ENCODE peak calls at places on chromosomes 7 and 10, in five cellular contexts. L is SK-N-SH, J is suprapubic skin, D is stomach, B is tibial nerve. V is an unnamed sample.

GRCh38 chr10:18094793-18095192 is 45.4 kb upstream of the CACNB2 start:
- DNase-seq in L (no peak), D (no peak), B (no peak), J (no peak), V (no peak)

GRCh38 chr7:22601812-22602568 is 102.0 kb upstream of the STEAP1B start:
- DNase-seq in J (no peak), B (no peak), D (no peak), L (no peak), V (no peak)

GRCh38 chr10:97048649-97049427 is 136.9 kb downstream of the SLIT1 start:
- DNase-seq in D (no peak), B (no peak), J (no peak), L (no peak), V (no peak)

GRCh38 chr7:25260862-25261454 is 32.7 kb upstream of the NPVF start:
- DNase-seq in J (no peak), B (no peak), D (no peak), L (no peak), V (no peak)

GRCh38 chr10:27568196-27569175 is 64.4 kb downstream of the RAB18 start:
- DNase-seq in J (no peak), D (no peak), L (no peak), B (no peak), V (no peak)

GRCh38 chr10:128500642-128501041 is 374.4 kb upstream of the MKI67 start:
- DNase-seq in D (no peak), B (no peak), L (no peak), J (no peak), V (no peak)

GRCh38 chr7:143436539-143436938 is 6.7 kb upstream of the TAS2R60 start:
- DNase-seq in B (no peak), J (no peak), L (no peak), D (no peak), V (no peak)

GRCh38 chr10:63720072-63720537 is 198.9 kb downstream of the REEP3 start:
- DNase-seq in D (peak), L (peak), B (no peak), J (no peak), V (no peak)

GRCh38 chr7:79182283-79182682 is 271.2 kb downstream of the MAGI2 start:
- DNase-seq in J (no peak), D (no peak), L (no peak), B (no peak), V (no peak)

GRCh38 chr10:103507235-103508191 is 14.0 kb downstream of the NEURL1 start:
- DNase-seq in J (peak), B (no peak), L (peak), D (no peak), V (no peak)

GRCh38 chr10:124621637-124622036 is 122.5 kb downstream of the FAM53B start:
- DNase-seq in B (no peak), J (no peak), D (no peak), L (no peak), V (no peak)

GRCh38 chr7:156650042-156650441 is 9.5 kb downstream of the RNF32 start:
- DNase-seq in J (no peak), L (peak), D (peak), B (no peak), V (no peak)

GRCh38 chr7:111708072-111708471 is 145.8 kb upstream of the IMMP2L start:
- DNase-seq in B (no peak), L (no peak), D (no peak), J (no peak), V (no peak)

GRCh38 chr7:92652536-92652935 is 62.3 kb upstream of the FAM133B start:
- DNase-seq in L (no peak), D (no peak), J (no peak), B (no peak), V (no peak)

GRCh38 chr7:12686234-12686893 is 1.1 kb upstream of the ARL4A start:
- DNase-seq in J (peak), B (peak), L (peak), D (peak), V (peak)

GRCh38 chr7:70676243-70676642 is 455.7 kb upstream of the GALNT17 start:
- DNase-seq in J (no peak), B (no peak), D (no peak), L (no peak), V (no peak)

GRCh38 chr7:116687801-116688201 is 15.8 kb downstream of the MET start:
- DNase-seq in L (no peak), D (no peak), B (no peak), J (no peak), V (no peak)

GRCh38 chr10:124995605-124996004 is 53.7 kb downstream of the ZRANB1 start:
- DNase-seq in D (no peak), B (no peak), L (no peak), J (no peak), V (peak)

GRCh38 chr10:29163746-29164145 is 125.1 kb upstream of the LYZL1 start:
- DNase-seq in D (no peak), J (no peak), L (no peak), B (no peak), V (no peak)

GRCh38 chr10:113297226-113297625 is 255.6 kb upstream of the HABP2 start:
- DNase-seq in D (no peak), L (no peak), B (no peak), J (no peak), V (no peak)

GRCh38 chr10:27890971-27891370 is 107.9 kb downstream of the ODAD2 start:
- DNase-seq in D (no peak), L (no peak), B (no peak), J (no peak), V (no peak)

GRCh38 chr10:34727595-34728033 is 87.5 kb downstream of the PARD3 start:
- DNase-seq in B (no peak), J (no peak), D (no peak), L (no peak), V (no peak)

GRCh38 chr10:8076948-8077347 is 22.5 kb downstream of the GATA3 start:
- DNase-seq in J (no peak), B (no peak), D (no peak), L (no peak), V (no peak)

GRCh38 chr7:26629696-26630095 is 234.7 kb downstream of the SKAP2 start:
- DNase-seq in L (no peak), D (no peak), J (no peak), B (no peak), V (no peak)

GRCh38 chr7:133252858-133253521 is at the start of gene EXOC4:
- DNase-seq in B (peak), L (peak), J (peak), D (peak), V (peak)

GRCh38 chr10:97333601-97334369 is 744 bp downstream of the FRAT2 start:
- DNase-seq in B (no peak), D (peak), L (peak), J (peak), V (peak)

DNA sequence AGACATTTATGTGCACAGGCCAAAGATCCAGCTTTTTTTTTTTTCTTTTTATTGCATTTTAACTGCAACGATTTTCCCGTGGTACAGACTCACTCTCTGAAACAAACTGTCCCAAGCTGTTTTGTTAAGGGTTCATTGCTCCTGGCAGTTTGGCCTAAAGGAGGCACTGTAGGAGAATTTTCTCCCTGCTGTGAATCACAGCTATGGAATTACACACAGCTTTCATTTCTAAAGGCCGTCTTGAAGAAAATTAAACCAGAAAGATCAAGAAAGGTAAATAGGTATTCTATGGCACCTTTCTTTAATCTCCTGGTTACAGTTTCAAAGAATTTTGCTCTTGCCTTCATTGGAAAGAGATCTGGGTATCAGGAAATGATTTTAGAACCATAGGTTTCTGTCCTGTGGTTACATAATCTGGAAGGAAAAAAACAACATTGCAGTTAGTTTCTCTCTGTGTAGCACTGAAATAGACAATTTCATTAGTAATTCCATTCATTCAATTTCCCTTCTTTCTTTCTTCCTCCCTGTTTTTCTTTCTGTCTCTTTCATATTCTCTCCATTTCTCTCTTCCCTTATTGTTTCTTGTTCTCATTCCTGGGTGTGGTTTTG is 51.2 kb downstream of the PDK4 start:
- DNase-seq in L (no peak), B (no peak), J (no peak), D (peak), V (no peak)
- H3K4me3 ChIP-seq in L (peak), B (no peak), J (peak), D (peak), V (peak)

DNA sequence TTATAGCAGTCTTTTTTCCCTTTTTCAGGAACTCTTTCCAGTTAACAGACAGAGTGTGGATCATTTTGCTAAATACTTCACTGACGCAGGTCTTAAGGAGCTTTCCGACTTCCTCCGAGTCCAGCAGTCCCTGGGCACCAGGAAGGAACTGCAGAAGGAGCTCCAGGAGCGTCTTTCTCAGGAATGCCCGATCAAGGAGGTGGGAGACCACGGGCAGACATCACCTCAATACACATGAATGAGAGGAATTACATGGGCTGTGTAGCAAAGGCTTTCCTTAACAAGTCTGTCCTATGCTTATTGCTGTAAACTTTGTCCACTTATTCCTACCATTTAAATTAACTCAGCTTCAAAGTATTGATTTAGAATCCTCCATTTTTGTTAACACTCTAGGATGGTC is 48.8 kb downstream of the BZW2 start:
- DNase-seq in D (no peak), J (no peak), L (no peak), B (no peak), V (no peak)
- H3K27ac ChIP-seq in D (no peak), J (no peak), L (no peak), B (no peak), V (no peak)

DNA sequence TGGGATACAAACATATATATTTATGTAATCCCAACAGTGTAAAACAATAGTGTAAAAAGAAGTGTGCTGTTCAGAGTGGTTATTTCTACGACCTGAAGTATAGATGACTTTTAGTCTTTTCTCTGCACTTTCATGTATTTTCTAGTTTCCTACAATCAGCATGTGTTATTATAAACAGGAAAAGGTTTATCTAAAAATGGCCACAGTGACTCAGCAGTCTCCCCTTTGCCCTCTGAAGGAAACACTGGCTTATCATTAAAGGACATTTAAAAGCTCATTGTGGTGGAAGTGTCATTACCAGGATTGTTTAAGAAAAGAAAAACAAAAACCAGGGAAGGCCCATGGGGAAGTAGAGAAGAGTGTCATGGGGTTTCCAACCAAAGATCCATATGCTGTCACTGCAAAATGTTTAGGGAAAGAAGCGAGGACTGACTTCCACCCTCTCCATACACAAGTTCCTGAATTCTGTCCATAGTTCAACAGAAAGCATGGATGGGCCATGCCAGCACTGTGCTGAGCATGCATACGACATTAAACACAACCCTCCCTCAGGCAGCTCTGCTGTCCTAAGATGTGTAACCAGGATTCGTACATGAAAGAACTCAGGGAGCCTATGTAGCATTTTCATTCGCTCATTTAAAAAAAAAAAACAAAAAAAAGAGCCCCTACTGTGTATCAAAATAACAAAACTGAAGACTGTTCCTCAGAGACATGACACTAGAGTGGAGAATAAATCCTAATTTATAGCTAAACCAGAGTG is 10.2 kb downstream of the CYREN start:
- DNase-seq in D (no peak), B (no peak), L (no peak), J (no peak), V (no peak)
- TF ChIP-seq EP300 in D (no peak), B (no peak), L (no peak), J (no peak), V (no peak)

GRCh38 chr10:11604742-11605650 is 6.5 kb downstream of the USP6NL start:
- DNase-seq in J (no peak), L (no peak), B (no peak), D (no peak), V (no peak)
- H3K4me3 ChIP-seq in J (no peak), L (no peak), B (no peak), D (no peak), V (no peak)

V was measured in ovary.